ENCODE peak calls at places on chromosomes 6 and 20, in six cellular contexts. One of them, this sample, is unnamed.

GRCh38 chr6:133767571-133767970 is 121.3 kb upstream of the TCF21 start:
- DNase-seq in GM23338: no peak
- DNase-seq in OCI-LY7: no peak
- DNase-seq in GM23248: peak; percentile 44
- DNase-seq in PC-3: peak; percentile 68
- DNase-seq in neural progenitor cell: no peak
- DNase-seq in this sample: no peak

GRCh38 chr6:140441256-140441655 is 1066.8 kb upstream of the CITED2 start:
- DNase-seq in GM23338: peak; percentile 69
- DNase-seq in neural progenitor cell: peak; percentile 74
- DNase-seq in PC-3: peak; percentile 58
- DNase-seq in GM23248: peak; percentile 28
- DNase-seq in OCI-LY7: no peak
- DNase-seq in this sample: peak; percentile 76

GRCh38 chr6:4603291-4603690 is 172.9 kb upstream of the CDYL start:
- DNase-seq in PC-3: peak; percentile 53
- DNase-seq in OCI-LY7: no peak
- DNase-seq in GM23248: peak; percentile 91
- DNase-seq in GM23338: no peak
- DNase-seq in neural progenitor cell: no peak
- DNase-seq in this sample: peak; percentile 33

GRCh38 chr6:10478187-10479040 is 42.7 kb upstream of the GCNT2 start:
- DNase-seq in OCI-LY7: peak; percentile 69
- DNase-seq in neural progenitor cell: peak; percentile 52
- DNase-seq in PC-3: peak; percentile 77
- DNase-seq in GM23248: peak; percentile 37
- DNase-seq in GM23338: peak; percentile 85
- DNase-seq in this sample: peak; percentile 61

GRCh38 chr6:48098923-48099322 is 12.1 kb downstream of the PTCHD4 start:
- DNase-seq in neural progenitor cell: no peak
- DNase-seq in OCI-LY7: no peak
- DNase-seq in PC-3: peak; percentile 55
- DNase-seq in GM23338: no peak
- DNase-seq in GM23248: peak; percentile 45
- DNase-seq in this sample: no peak

GRCh38 chr6:163367388-163368183 is 46.9 kb upstream of the QKI start:
- DNase-seq in GM23338: no peak
- DNase-seq in PC-3: no peak
- DNase-seq in neural progenitor cell: no peak
- DNase-seq in GM23248: no peak
- DNase-seq in OCI-LY7: no peak
- DNase-seq in this sample: no peak

GRCh38 chr6:139337830-139338229 is 36.6 kb downstream of the CITED2 start:
- DNase-seq in PC-3: no peak
- DNase-seq in neural progenitor cell: no peak
- DNase-seq in GM23338: no peak
- DNase-seq in GM23248: peak; percentile 38
- DNase-seq in OCI-LY7: no peak
- DNase-seq in this sample: no peak

GRCh38 chr6:151075527-151075926 is 164.2 kb upstream of the AKAP12 start:
- DNase-seq in neural progenitor cell: no peak
- DNase-seq in PC-3: peak; percentile 86
- DNase-seq in GM23338: no peak
- DNase-seq in OCI-LY7: no peak
- DNase-seq in GM23248: peak; percentile 18
- DNase-seq in this sample: no peak

GRCh38 chr6:69019832-69020231 is 384.8 kb downstream of the ADGRB3 start:
- DNase-seq in GM23248: peak; percentile 6
- DNase-seq in neural progenitor cell: no peak
- DNase-seq in GM23338: no peak
- DNase-seq in PC-3: peak; percentile 9
- DNase-seq in OCI-LY7: no peak
- DNase-seq in this sample: no peak

GRCh38 chr6:169529931-169530761 is 171.7 kb downstream of the WDR27 start:
- DNase-seq in GM23338: no peak
- DNase-seq in OCI-LY7: no peak
- DNase-seq in GM23248: peak; percentile 91
- DNase-seq in neural progenitor cell: no peak
- DNase-seq in PC-3: peak; percentile 61
- DNase-seq in this sample: no peak

GRCh38 chr6:113662688-113663333 is 194.3 kb upstream of the MARCKS start:
- DNase-seq in OCI-LY7: peak; percentile 22
- DNase-seq in GM23338: no peak
- DNase-seq in neural progenitor cell: no peak
- DNase-seq in PC-3: no peak
- DNase-seq in GM23248: no peak
- DNase-seq in this sample: no peak
- H2AFZ ChIP-seq in OCI-LY7: peak overlapping the region; percentile 88
- H2AFZ ChIP-seq in GM23338: peak overlapping the region; percentile 17
- H2AFZ ChIP-seq in neural progenitor cell: no peak overlapping the region
- H2AFZ ChIP-seq in PC-3: no peak overlapping the region
- H2AFZ ChIP-seq in GM23248: no peak overlapping the region
- H2AFZ ChIP-seq in this sample: no peak overlapping the region

DNA sequence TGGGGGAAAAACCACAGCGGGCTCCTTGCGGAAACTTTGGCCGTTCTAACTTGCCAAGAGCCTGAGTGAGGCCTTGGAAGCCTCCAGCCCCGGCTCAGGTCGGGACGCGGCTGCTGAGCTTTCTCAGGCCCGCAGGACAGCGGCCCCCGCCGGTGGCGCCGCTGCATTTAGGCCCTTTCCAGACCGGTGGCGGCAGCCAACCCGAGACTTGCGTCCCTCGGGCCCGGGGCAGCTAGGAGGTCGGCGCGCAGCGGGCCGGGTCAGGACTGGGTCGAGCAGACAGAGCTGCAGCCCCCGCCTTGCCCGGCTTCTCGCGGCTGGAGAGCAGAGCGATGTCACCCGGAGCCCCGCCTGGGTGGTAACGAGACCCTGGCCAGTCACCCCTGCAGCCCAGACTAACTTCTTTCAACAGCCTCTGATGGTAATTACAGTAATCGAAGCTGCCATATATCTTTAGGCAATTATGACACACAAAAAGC is 2.7 kb downstream of the NR2E1 start:
- DNase-seq in neural progenitor cell: peak; percentile 90
- DNase-seq in PC-3: no peak
- DNase-seq in GM23248: peak; percentile 49
- DNase-seq in GM23338: peak; percentile 71
- DNase-seq in OCI-LY7: no peak
- DNase-seq in this sample: peak; percentile 66
- TF ChIP-seq EZH2phosphoT487 in neural progenitor cell: no peak
- TF ChIP-seq EZH2phosphoT487 in PC-3: no peak
- TF ChIP-seq EZH2phosphoT487 in GM23248: peak; percentile 53
- TF ChIP-seq EZH2phosphoT487 in GM23338: peak; percentile 59
- TF ChIP-seq EZH2phosphoT487 in OCI-LY7: no peak
- TF ChIP-seq EZH2phosphoT487 in this sample: peak; percentile 40

GRCh38 chr20:62741191-62741676 is 32.6 kb downstream of the NTSR1 start:
- DNase-seq in OCI-LY7: no peak
- DNase-seq in GM23248: peak; percentile 36
- DNase-seq in PC-3: peak; percentile 42
- DNase-seq in neural progenitor cell: peak; percentile 78
- DNase-seq in GM23338: peak; percentile 73
- DNase-seq in this sample: no peak

GRCh38 chr20:62742550-62742949 is 33.9 kb downstream of the NTSR1 start:
- DNase-seq in GM23248: no peak
- DNase-seq in neural progenitor cell: no peak
- DNase-seq in PC-3: no peak
- DNase-seq in GM23338: no peak
- DNase-seq in OCI-LY7: no peak
- DNase-seq in this sample: no peak

GRCh38 chr20:62742979-62743776 is 34.5 kb downstream of the NTSR1 start:
- DNase-seq in PC-3: no peak
- DNase-seq in GM23338: no peak
- DNase-seq in GM23248: no peak
- DNase-seq in OCI-LY7: no peak
- DNase-seq in neural progenitor cell: no peak
- DNase-seq in this sample: no peak

GRCh38 chr20:62740286-62741141 is 31.9 kb downstream of the NTSR1 start:
- DNase-seq in OCI-LY7: no peak
- DNase-seq in PC-3: peak; percentile 98
- DNase-seq in GM23338: no peak
- DNase-seq in GM23248: peak; percentile 95
- DNase-seq in neural progenitor cell: no peak
- DNase-seq in this sample: peak; percentile 51

DNA sequence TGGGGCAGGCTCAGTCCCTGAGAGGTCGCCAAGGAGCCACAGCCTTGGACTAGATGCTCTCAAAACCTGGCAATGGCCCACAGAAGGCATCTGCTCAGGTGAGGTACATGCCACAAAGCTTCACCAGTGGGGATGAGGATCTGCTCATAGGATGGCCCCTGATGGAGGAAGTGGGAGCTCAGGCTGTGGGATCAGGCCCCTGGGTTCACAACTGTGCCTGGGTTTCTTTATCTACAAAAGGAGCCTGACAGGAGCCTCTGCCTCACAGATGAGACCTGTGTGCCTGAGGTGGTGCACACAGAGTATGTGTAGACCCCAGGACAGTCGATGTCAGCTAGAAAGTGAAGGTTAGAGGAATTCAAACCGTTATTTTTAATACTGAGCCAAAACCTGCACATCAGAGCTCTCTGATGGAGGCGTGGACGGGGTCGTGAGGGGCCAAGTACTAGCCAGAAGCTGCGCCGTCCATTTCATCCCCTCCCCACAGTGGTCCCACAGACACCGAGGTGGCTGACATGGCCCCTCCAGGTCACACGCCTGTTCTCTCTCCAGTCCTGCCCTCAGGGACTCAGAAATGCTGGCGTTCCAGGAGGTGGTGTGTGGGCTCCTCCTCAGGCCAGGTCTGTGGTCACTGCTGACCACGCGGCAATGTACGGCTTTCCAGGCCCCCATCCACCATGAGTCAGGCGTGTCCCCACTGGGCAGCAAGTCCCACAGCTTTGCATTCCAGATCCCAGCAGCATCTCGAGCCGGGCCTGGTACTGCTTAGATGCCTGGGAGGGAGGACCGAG is 33.3 kb downstream of the NTSR1 start:
- DNase-seq in PC-3: no peak
- DNase-seq in GM23248: no peak
- DNase-seq in OCI-LY7: no peak
- DNase-seq in neural progenitor cell: no peak
- DNase-seq in GM23338: no peak
- DNase-seq in this sample: no peak
- H2AFZ ChIP-seq in PC-3: no peak overlapping the region
- H2AFZ ChIP-seq in GM23248: no peak overlapping the region
- H2AFZ ChIP-seq in OCI-LY7: no peak overlapping the region
- H2AFZ ChIP-seq in neural progenitor cell: no peak overlapping the region
- H2AFZ ChIP-seq in GM23338: no peak overlapping the region
- H2AFZ ChIP-seq in this sample: no peak overlapping the region

GRCh38 chr6:24974182-24975171 is 38.7 kb upstream of the RIPOR2 start:
- DNase-seq in neural progenitor cell: no peak
- DNase-seq in GM23338: no peak
- DNase-seq in GM23248: peak; percentile 18
- DNase-seq in OCI-LY7: no peak
- DNase-seq in PC-3: peak; percentile 7
- DNase-seq in this sample: no peak
- TF ChIP-seq EZH2phosphoT487 in neural progenitor cell: no peak
- TF ChIP-seq EZH2phosphoT487 in GM23338: no peak
- TF ChIP-seq EZH2phosphoT487 in GM23248: no peak
- TF ChIP-seq EZH2phosphoT487 in OCI-LY7: no peak
- TF ChIP-seq EZH2phosphoT487 in PC-3: no peak
- TF ChIP-seq EZH2phosphoT487 in this sample: no peak

GRCh38 chr6:120874422-120874821 is 459.9 kb downstream of the TBC1D32 start:
- DNase-seq in OCI-LY7: no peak
- DNase-seq in GM23248: no peak
- DNase-seq in GM23338: no peak
- DNase-seq in PC-3: no peak
- DNase-seq in neural progenitor cell: no peak
- DNase-seq in this sample: no peak

GRCh38 chr6:120873125-120873865 is 461.0 kb downstream of the TBC1D32 start:
- DNase-seq in neural progenitor cell: no peak
- DNase-seq in PC-3: no peak
- DNase-seq in GM23248: no peak
- DNase-seq in OCI-LY7: no peak
- DNase-seq in GM23338: no peak
- DNase-seq in this sample: no peak

GRCh38 chr6:120872262-120872578 is 462.1 kb downstream of the TBC1D32 start:
- DNase-seq in GM23338: no peak
- DNase-seq in OCI-LY7: no peak
- DNase-seq in GM23248: no peak
- DNase-seq in PC-3: no peak
- DNase-seq in neural progenitor cell: no peak
- DNase-seq in this sample: no peak

GRCh38 chr6:120875900-120876299 is 458.4 kb downstream of the TBC1D32 start:
- DNase-seq in GM23248: no peak
- DNase-seq in GM23338: no peak
- DNase-seq in OCI-LY7: no peak
- DNase-seq in PC-3: no peak
- DNase-seq in neural progenitor cell: no peak
- DNase-seq in this sample: no peak

DNA sequence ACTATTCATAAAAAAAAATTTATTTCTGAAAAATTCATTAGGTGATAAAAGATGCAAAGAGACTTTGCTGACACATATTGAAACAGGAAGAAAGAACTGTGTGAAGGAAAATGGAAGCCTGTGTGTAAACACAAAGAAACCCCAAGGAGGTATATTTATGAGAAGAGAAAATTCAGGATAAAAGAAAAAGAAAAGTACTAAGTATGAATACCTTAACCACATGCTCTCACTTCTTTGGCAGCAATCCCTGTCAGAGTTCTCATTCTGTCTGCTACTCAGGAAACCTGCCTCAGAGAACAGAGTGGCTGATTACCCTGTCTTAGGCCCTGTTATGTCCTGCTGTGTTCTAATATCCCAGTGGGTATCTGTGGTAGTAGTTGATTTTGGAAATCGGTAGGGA is 457.9 kb downstream of the TBC1D32 start:
- DNase-seq in PC-3: no peak
- DNase-seq in OCI-LY7: no peak
- DNase-seq in GM23338: no peak
- DNase-seq in GM23248: no peak
- DNase-seq in neural progenitor cell: no peak
- DNase-seq in this sample: no peak
- H2AFZ ChIP-seq in PC-3: no peak overlapping the region
- H2AFZ ChIP-seq in OCI-LY7: no peak overlapping the region
- H2AFZ ChIP-seq in GM23338: no peak overlapping the region
- H2AFZ ChIP-seq in GM23248: no peak overlapping the region
- H2AFZ ChIP-seq in neural progenitor cell: no peak overlapping the region
- H2AFZ ChIP-seq in this sample: no peak overlapping the region

GRCh38 chr20:4060054-4060795 is 44.9 kb upstream of the RNF24 start:
- DNase-seq in OCI-LY7: no peak
- DNase-seq in neural progenitor cell: no peak
- DNase-seq in GM23248: no peak
- DNase-seq in GM23338: no peak
- DNase-seq in PC-3: no peak
- DNase-seq in this sample: no peak
- TF ChIP-seq EZH2phosphoT487 in OCI-LY7: no peak
- TF ChIP-seq EZH2phosphoT487 in neural progenitor cell: no peak
- TF ChIP-seq EZH2phosphoT487 in GM23248: no peak
- TF ChIP-seq EZH2phosphoT487 in GM23338: no peak
- TF ChIP-seq EZH2phosphoT487 in PC-3: no peak
- TF ChIP-seq EZH2phosphoT487 in this sample: no peak

GRCh38 chr6:18352842-18353241 is 34.3 kb upstream of the RNF144B start:
- DNase-seq in OCI-LY7: no peak
- DNase-seq in neural progenitor cell: no peak
- DNase-seq in GM23248: no peak
- DNase-seq in GM23338: no peak
- DNase-seq in PC-3: no peak
- DNase-seq in this sample: no peak
- H2AFZ ChIP-seq in OCI-LY7: peak overlapping the region; percentile 50
- H2AFZ ChIP-seq in neural progenitor cell: no peak overlapping the region
- H2AFZ ChIP-seq in GM23248: no peak overlapping the region
- H2AFZ ChIP-seq in GM23338: no peak overlapping the region
- H2AFZ ChIP-seq in PC-3: no peak overlapping the region
- H2AFZ ChIP-seq in this sample: no peak overlapping the region

GRCh38 chr6:85547719-85548118 is 45.9 kb downstream of the SNX14 start:
- DNase-seq in GM23248: no peak
- DNase-seq in GM23338: no peak
- DNase-seq in PC-3: no peak
- DNase-seq in neural progenitor cell: no peak
- DNase-seq in OCI-LY7: no peak
- DNase-seq in this sample: no peak
- TF ChIP-seq EZH2phosphoT487 in GM23248: no peak
- TF ChIP-seq EZH2phosphoT487 in GM23338: no peak
- TF ChIP-seq EZH2phosphoT487 in PC-3: no peak
- TF ChIP-seq EZH2phosphoT487 in neural progenitor cell: no peak
- TF ChIP-seq EZH2phosphoT487 in OCI-LY7: no peak
- TF ChIP-seq EZH2phosphoT487 in this sample: no peak

This sample was measured in hepatocyte.